ENCODE peak calls at places on chromosomes 5 and 9, in six cellular contexts. Q, N, F, V, I and H are unnamed samples.

GRCh38 chr5:78345485-78345884 is 14.9 kb upstream of the SCAMP1 start:
- DNase-seq in Q (no peak), N (no peak), F (peak; percentile 35), I (no peak), V (no peak), H (no peak)

GRCh38 chr9:93898502-93899426 is 56.4 kb downstream of the BARX1 start:
- DNase-seq in I (no peak), Q (no peak), F (no peak), V (no peak), N (peak; percentile 58), H (peak; percentile 48)

GRCh38 chr5:160959804-160960203 is 107.8 kb upstream of the ATP10B start:
- DNase-seq in F (no peak), V (no peak), N (no peak), I (no peak), Q (no peak), H (no peak)

GRCh38 chr5:93054424-93055165 is 526.4 kb downstream of the NR2F1-AS1 start:
- DNase-seq in N (no peak), I (no peak), F (peak; percentile 34), V (no peak), Q (no peak), H (no peak)

GRCh38 chr9:125374443-125375309 is 113.0 kb downstream of the GAPVD1 start:
- DNase-seq in V (peak; percentile 52), F (peak; percentile 86), I (peak; percentile 94), N (peak; percentile 83), Q (peak; percentile 49), H (peak; percentile 95)

GRCh38 chr5:32020971-32021370 is 153.1 kb downstream of the GOLPH3 start:
- DNase-seq in V (no peak), N (no peak), Q (no peak), F (no peak), I (no peak), H (no peak)

GRCh38 chr5:131423056-131423455 is 159.2 kb downstream of the CDC42SE2 start:
- DNase-seq in I (peak; percentile 69), Q (no peak), N (no peak), V (no peak), F (peak; percentile 60), H (peak; percentile 20)

GRCh38 chr9:98263482-98264357 is 8.3 kb upstream of the TBC1D2 start:
- DNase-seq in Q (peak; percentile 73), F (peak; percentile 87), N (peak; percentile 91), V (peak; percentile 71), I (peak; percentile 89), H (peak; percentile 76)

GRCh38 chr9:129483467-129484324 is 137.2 kb downstream of the C9orf50 start:
- DNase-seq in I (peak; percentile 65), F (peak; percentile 98), Q (peak; percentile 47), V (no peak), N (peak; percentile 96), H (peak; percentile 88)

GRCh38 chr9:96612105-96612965 is 7.3 kb downstream of the CDC14B start:
- DNase-seq in F (peak; percentile 98), Q (no peak), I (peak; percentile 30), V (no peak), N (peak; percentile 78), H (peak; percentile 36)

GRCh38 chr9:107178302-107178701 is 104.8 kb upstream of the RAD23B start:
- DNase-seq in F (no peak), Q (no peak), N (no peak), I (no peak), V (no peak), H (no peak)

GRCh38 chr5:102554092-102554491 is 55.3 kb upstream of the SLCO6A1 start:
- DNase-seq in I (peak; percentile 13), V (no peak), F (no peak), N (no peak), Q (no peak), H (no peak)

GRCh38 chr5:159759791-159760300 is 156.4 kb upstream of the ADRA1B start:
- DNase-seq in I (no peak), V (no peak), F (peak; percentile 69), N (no peak), Q (no peak), H (no peak)

GRCh38 chr5:107869459-107870115 is 198.8 kb upstream of the EFNA5 start:
- DNase-seq in Q (no peak), V (no peak), I (no peak), F (peak; percentile 83), N (no peak), H (no peak)

GRCh38 chr5:31194892-31195291 is 1.4 kb downstream of the CDH6 start:
- DNase-seq in N (no peak), I (no peak), V (no peak), Q (no peak), F (peak; percentile 39), H (no peak)

GRCh38 chr5:8710426-8710930 is 835.4 kb downstream of the SEMA5A start:
- DNase-seq in I (no peak), V (no peak), F (no peak), Q (no peak), N (no peak), H (no peak)

GRCh38 chr9:114930063-114930812 is at the start of gene TNFSF8:
- DNase-seq in Q (peak; percentile 70), N (no peak), V (peak; percentile 79), I (no peak), F (no peak), H (no peak)

GRCh38 chr5:113204525-113205161 is 228.0 kb downstream of the DCP2 start:
- DNase-seq in F (peak; percentile 76), V (no peak), Q (no peak), N (no peak), I (no peak), H (no peak)

GRCh38 chr5:139903450-139903804 is 107.8 kb downstream of the PSD2 start:
- DNase-seq in V (no peak), I (peak; percentile 24), Q (no peak), F (no peak), N (no peak), H (peak; percentile 65)

GRCh38 chr9:126564128-126564527 is 49.6 kb upstream of the LMX1B start:
- DNase-seq in V (no peak), Q (no peak), N (peak; percentile 59), F (no peak), I (no peak), H (peak; percentile 51)

GRCh38 chr9:129709471-129710460 is 43.1 kb downstream of the PTGES start:
- DNase-seq in I (no peak), F (peak; percentile 56), N (peak; percentile 52), V (no peak), Q (no peak), H (no peak)

GRCh38 chr9:98040212-98040611 is 16.3 kb upstream of the NANS start:
- DNase-seq in F (no peak), Q (no peak), N (no peak), I (no peak), V (no peak), H (no peak)

GRCh38 chr5:88837817-88838216 is 45.2 kb downstream of the MEF2C start:
- DNase-seq in N (no peak), I (no peak), F (no peak), V (no peak), Q (no peak), H (no peak)

GRCh38 chr9:133953976-133954709 is 38.0 kb downstream of the VAV2 start:
- DNase-seq in N (peak; percentile 70), I (no peak), Q (no peak), V (no peak), F (no peak), H (no peak)
- H3K4me3 ChIP-seq in N (no peak overlapping the region), I (no peak overlapping the region), Q (no peak overlapping the region), V (no peak overlapping the region), F (no peak overlapping the region), H (no peak overlapping the region)

GRCh38 chr5:150114773-150115408 is 28.5 kb upstream of the CSF1R start:
- DNase-seq in I (no peak), N (no peak), Q (no peak), F (no peak), V (no peak), H (peak; percentile 21)

GRCh38 chr5:150117945-150118560 is 31.7 kb upstream of the CSF1R start:
- DNase-seq in F (no peak), Q (no peak), I (no peak), N (no peak), V (no peak), H (peak; percentile 18)

GRCh38 chr5:150118561-150119229 is 32.3 kb upstream of the CSF1R start:
- DNase-seq in I (no peak), V (no peak), N (peak; percentile 32), F (no peak), Q (no peak), H (peak; percentile 22)

GRCh38 chr5:150114102-150114641 is 27.8 kb upstream of the CSF1R start:
- DNase-seq in F (no peak), V (no peak), I (peak; percentile 41), N (peak; percentile 65), Q (no peak), H (peak; percentile 78)

DNA sequence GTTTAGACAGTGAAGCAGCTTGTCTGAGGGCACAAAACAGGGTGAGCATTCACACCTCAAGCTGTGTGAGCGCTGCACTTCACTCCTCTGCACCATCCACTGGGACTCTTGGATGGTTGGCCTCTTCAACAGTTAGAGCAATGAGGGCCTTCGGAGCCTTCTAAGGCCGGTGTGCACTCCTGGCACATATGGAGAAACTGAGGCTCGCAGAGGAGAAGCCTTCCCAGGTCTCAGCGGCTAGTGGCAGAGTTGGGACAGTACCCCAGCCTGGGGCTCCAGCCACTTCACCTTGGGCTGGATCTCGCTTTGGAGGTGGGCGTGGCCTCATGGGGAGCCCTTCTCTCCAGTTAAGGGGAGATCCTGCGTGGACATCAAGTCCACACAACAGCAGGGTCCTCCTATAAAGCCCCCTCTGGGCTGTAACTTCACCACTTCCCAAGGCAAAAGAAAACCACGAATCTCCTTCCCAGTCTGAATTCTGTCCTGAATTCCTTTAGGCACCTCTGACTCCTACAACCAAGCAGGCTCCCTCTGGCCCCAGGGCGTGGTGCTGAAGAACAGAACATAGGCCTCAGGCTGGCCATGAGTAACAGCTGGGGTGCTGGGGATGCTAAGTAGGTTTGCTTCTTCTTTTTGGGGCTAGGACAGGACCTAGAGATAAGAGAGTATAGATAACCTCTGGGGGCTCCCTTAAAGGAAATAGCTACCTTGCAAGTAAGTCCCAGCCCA is 30.5 kb upstream of the CSF1R start:
- DNase-seq in F (peak; percentile 80), I (no peak), Q (no peak), N (peak; percentile 55), V (no peak), H (peak; percentile 35)
- H3K36me3 ChIP-seq in F (peaks cover 14% of the 10 kb centered on the region), I (no peaks in the 10 kb centered on the region), Q (no peaks in the 10 kb centered on the region), N (peaks cover 5% of the 10 kb centered on the region), V (no peaks in the 10 kb centered on the region), H (no peaks in the 10 kb centered on the region)

DNA sequence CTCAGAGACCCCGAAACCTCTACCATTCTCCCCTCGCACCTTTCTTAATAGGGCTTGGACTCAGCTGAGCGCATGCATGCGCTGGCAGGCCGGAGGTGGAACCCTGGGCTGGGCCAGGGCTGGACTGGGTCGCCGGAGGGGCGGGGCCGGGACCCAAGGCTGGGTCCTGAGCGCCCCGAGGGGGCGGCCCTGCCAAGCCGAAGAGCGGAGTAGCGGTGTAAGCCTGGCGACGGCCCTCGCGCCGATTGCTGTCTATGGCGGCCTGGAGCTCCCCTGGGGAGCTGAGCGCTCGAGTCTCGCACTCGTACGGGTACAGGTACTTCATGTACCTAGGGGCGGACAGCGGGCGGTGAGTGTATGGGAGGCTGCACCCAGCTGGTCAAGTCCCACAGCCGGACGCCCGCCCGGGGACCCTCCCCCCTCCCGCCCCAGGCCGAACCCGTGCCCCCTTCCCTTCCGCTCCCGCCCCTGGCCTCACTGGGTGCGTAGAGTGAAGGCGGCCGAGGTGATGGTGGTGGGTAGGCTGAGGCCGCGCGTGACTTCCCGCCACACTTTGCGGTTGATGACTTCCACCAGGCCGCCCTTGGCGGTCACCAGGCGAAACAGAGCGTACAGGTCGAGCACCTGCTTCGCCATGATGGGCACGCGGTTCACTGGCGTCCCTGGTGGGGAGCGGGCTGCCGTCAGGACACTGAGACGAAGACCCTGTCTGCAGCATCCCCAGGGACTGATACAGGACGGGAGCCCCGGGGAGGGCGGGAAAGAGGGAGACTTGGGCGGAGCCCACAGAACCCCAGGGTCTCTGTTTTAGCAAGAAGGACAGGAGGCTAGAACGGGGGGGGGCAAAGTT is 3.3 kb upstream of the DCTN3 start:
- DNase-seq in V (no peak), F (no peak), Q (no peak), I (peak; percentile 50), N (no peak), H (peak; percentile 68)
- H3K27me3 ChIP-seq in V (peaks cover 59% of the 10 kb centered on the region), F (peaks cover 49% of the 10 kb centered on the region), Q (peaks cover 64% of the 10 kb centered on the region), I (peaks cover 86% of the 10 kb centered on the region), N (no peaks in the 10 kb centered on the region), H (peaks cover 58% of the 10 kb centered on the region)

GRCh38 chr9:123323482-123324013 is 32.4 kb upstream of the CRB2 start:
- DNase-seq in V (no peak), I (no peak), N (no peak), F (no peak), Q (no peak), H (no peak)
- H3K4me3 ChIP-seq in V (peak overlapping the region; percentile 25), I (no peak overlapping the region), N (no peak overlapping the region), F (no peak overlapping the region), Q (peak overlapping the region; percentile 9), H (no peak overlapping the region)